ENCODE peak calls at places on chromosomes 4 and X, in four cellular contexts. F is activated B cell treated with CpG ODN at 0.5 μM for 24 hours, Z is A172, U is caudate nucleus. O is an unnamed sample.
A peak's percentile ranks its signal among the peaks of the same experiment; 100 is the strongest.

GRCh38 chrX:110138557-110138956 is 135.6 kb downstream of the TMEM164 start:
- DNase-seq in F (no peak), U (no peak), Z (no peak), O (no peak)

GRCh38 chrX:63012574-63012973 is 338.6 kb downstream of the SPIN4 start:
- DNase-seq in U (no peak), F (no peak), Z (no peak), O (no peak)

GRCh38 chrX:133183806-133184205 is 34.3 kb downstream of the TFDP3 start:
- DNase-seq in F (no peak), Z (no peak), U (no peak), O (no peak)

GRCh38 chr4:40722576-40723161 is 27.1 kb upstream of the NSUN7 start:
- DNase-seq in Z (no peak), F (no peak), U (no peak), O (no peak)

GRCh38 chr4:133600008-133600407 is 450.9 kb downstream of the PCDH10 start:
- DNase-seq in U (no peak), F (no peak), Z (peak; percentile 21), O (no peak)

GRCh38 chrX:154791951-154792350 is 13.3 kb downstream of the MPP1 start:
- DNase-seq in U (no peak), Z (no peak), F (no peak), O (no peak)

GRCh38 chr4:101649790-101650450 is 140.6 kb upstream of the BANK1 start:
- DNase-seq in F (no peak), Z (no peak), U (no peak), O (no peak)

GRCh38 chr4:112633477-112634235 is 3.1 kb downstream of the ZGRF1 start:
- DNase-seq in F (no peak), U (no peak), Z (peak; percentile 28), O (no peak)

GRCh38 chrX:17654116-17654515 is 83.2 kb upstream of the SCML1 start:
- DNase-seq in F (no peak), U (no peak), Z (no peak), O (no peak)

GRCh38 chrX:13078739-13079444 is 34.5 kb upstream of the FAM9C start:
- DNase-seq in Z (peak; percentile 79), F (no peak), U (no peak), O (no peak)

GRCh38 chr4:135185256-135185655 is 983.7 kb upstream of the PABPC4L start:
- DNase-seq in U (no peak), F (no peak), Z (no peak), O (no peak)

GRCh38 chrX:150007356-150007755 is 69.1 kb upstream of the EOLA2 start:
- DNase-seq in Z (no peak), F (no peak), U (no peak), O (no peak)

GRCh38 chrX:9163153-9163790 is 129.3 kb upstream of the FAM9B start:
- DNase-seq in Z (peak; percentile 27), U (no peak), F (no peak), O (no peak)